ENCODE peak calls at places on chromosomes 2 and 18, in six cellular contexts. V, B, D, R, S and A are unnamed samples.
A peak's percentile ranks its signal among the peaks of the same experiment; 100 is the strongest.

GRCh38 chr2:212327171-212327809 is 211.3 kb downstream of the ERBB4 start:
- DNase-seq in B (no peak), S (no peak), V (no peak), D (no peak), R (no peak), A (no peak)

GRCh38 chr2:137262600-137262999 is 497.3 kb downstream of the THSD7B start:
- DNase-seq in D (no peak), B (no peak), R (no peak), V (no peak), S (no peak), A (peak; percentile 18)

GRCh38 chr2:194745532-194746146 is 911.4 kb upstream of the SLC39A10 start:
- DNase-seq in B (no peak), R (no peak), D (no peak), S (no peak), V (peak; percentile 16), A (peak; percentile 44)

GRCh38 chr2:236536727-236537398 is 32.8 kb upstream of the ACKR3 start:
- DNase-seq in R (no peak), V (no peak), S (no peak), B (no peak), D (no peak), A (no peak)

GRCh38 chr18:62754026-62754425 is 38.7 kb downstream of the PHLPP1 start:
- DNase-seq in D (no peak), B (no peak), S (no peak), V (no peak), R (no peak), A (peak; percentile 84)

GRCh38 chr18:8478166-8478967 is 130.9 kb upstream of the RAB12 start:
- DNase-seq in R (peak; percentile 42), B (peak; percentile 74), S (peak; percentile 54), V (peak; percentile 41), D (peak; percentile 62), A (peak; percentile 53)

GRCh38 chr2:217980591-217980990 is 22.2 kb downstream of the TNS1 start:
- DNase-seq in D (no peak), V (no peak), B (no peak), S (no peak), R (no peak), A (no peak)

GRCh38 chr2:201649442-201649841 is 6.1 kb upstream of the TMEM237 start:
- DNase-seq in R (no peak), S (no peak), D (no peak), B (no peak), V (no peak), A (no peak)

GRCh38 chr2:64454316-64455030 is 511 bp downstream of the LGALSL start:
- DNase-seq in D (peak; percentile 27), B (peak; percentile 72), V (peak; percentile 29), S (peak; percentile 70), R (peak; percentile 48), A (peak; percentile 35)

GRCh38 chr2:45649457-45649854 is 2.0 kb upstream of the PRKCE start:
- DNase-seq in V (peak; percentile 42), R (no peak), B (no peak), S (no peak), D (peak; percentile 29), A (no peak)

GRCh38 chr2:113060396-113060795 is 1.4 kb downstream of the IL36RN start:
- DNase-seq in B (no peak), V (no peak), R (no peak), D (peak; percentile 28), S (no peak), A (no peak)

GRCh38 chr2:121279476-121279875 is 5.5 kb downstream of the TFCP2L1 start:
- DNase-seq in D (no peak), R (no peak), B (no peak), S (no peak), V (no peak), A (no peak)

GRCh38 chr2:184215745-184216144 is 382.6 kb upstream of the ZNF804A start:
- DNase-seq in V (no peak), R (no peak), S (no peak), B (no peak), D (no peak), A (no peak)

GRCh38 chr2:3630631-3631030 is 27.4 kb upstream of the ALLC start:
- DNase-seq in V (no peak), B (peak; percentile 56), D (no peak), R (no peak), S (no peak), A (no peak)

GRCh38 chr2:46719499-46719898 is 196.1 kb downstream of the MCFD2 start:
- DNase-seq in D (peak; percentile 80), R (no peak), S (no peak), V (peak; percentile 76), B (no peak), A (peak; percentile 34)

GRCh38 chr18:49460958-49461601 is 635 bp upstream of the DYM start:
- DNase-seq in R (no peak), B (no peak), D (peak; percentile 82), S (no peak), V (no peak), A (no peak)

GRCh38 chr2:26894136-26894535 is 46.2 kb downstream of the DPYSL5 start:
- DNase-seq in B (no peak), S (no peak), R (no peak), D (no peak), V (no peak), A (no peak)

GRCh38 chr2:18721038-18721922 is 131.9 kb upstream of the NT5C1B start:
- DNase-seq in R (peak; percentile 82), D (peak; percentile 88), V (peak; percentile 42), S (no peak), B (no peak), A (no peak)